ENCODE peak calls at places on chromosomes 5 and 9, in eight cellular contexts. Z is heart left ventricle; H is GM23248; J is spleen; B is stomach; I is naive thymus-derived CD4-positive, alpha-beta T cell; D is right atrium auricular region; L is adrenal gland. V is an unnamed sample.

GRCh38 chr9:135015986-135016640 is 71.4 kb upstream of the OLFM1 start:
- DNase-seq in Z (no peak), H (no peak), J (no peak), B (no peak), I (no peak), D (no peak), L (no peak), V (no peak)

GRCh38 chr9:108105885-108106284 is 616.3 kb upstream of the KLF4 start:
- DNase-seq in Z (no peak), H (no peak), J (no peak), B (no peak), I (no peak), D (no peak), L (no peak), V (no peak)

GRCh38 chr5:8756498-8757084 is 789.3 kb downstream of the SEMA5A start:
- DNase-seq in Z (no peak), H (peak; percentile 60), J (no peak), B (no peak), I (no peak), D (no peak), L (no peak), V (no peak)

GRCh38 chr9:107548298-107549142 is 59.0 kb upstream of the KLF4 start:
- DNase-seq in Z (no peak), H (peak; percentile 97), J (no peak), B (no peak), I (no peak), D (peak; percentile 81), L (peak; percentile 33), V (peak; percentile 77)

GRCh38 chr9:135501261-135502167 is 1.0 kb downstream of the MRPS2 start:
- DNase-seq in Z (peak; percentile 46), H (peak; percentile 86), J (peak; percentile 76), B (peak; percentile 59), I (no peak), D (no peak), L (no peak), V (peak; percentile 36)

GRCh38 chr9:87760534-87760933 is 34.6 kb downstream of the CTSL start:
- DNase-seq in Z (no peak), H (no peak), J (no peak), B (no peak), I (no peak), D (no peak), L (no peak), V (no peak)

GRCh38 chr5:76524872-76525271 is 98.3 kb downstream of the F2RL2 start:
- DNase-seq in Z (no peak), H (no peak), J (no peak), B (no peak), I (no peak), D (no peak), L (no peak), V (no peak)

GRCh38 chr5:1808466-1808865 is 7.3 kb downstream of the NDUFS6 start:
- DNase-seq in Z (no peak), H (peak; percentile 19), J (no peak), B (no peak), I (no peak), D (no peak), L (no peak), V (no peak)

GRCh38 chr5:67806647-67807046 is 408.9 kb upstream of the PIK3R1 start:
- DNase-seq in Z (no peak), H (no peak), J (no peak), B (no peak), I (no peak), D (no peak), L (no peak), V (no peak)

DNA sequence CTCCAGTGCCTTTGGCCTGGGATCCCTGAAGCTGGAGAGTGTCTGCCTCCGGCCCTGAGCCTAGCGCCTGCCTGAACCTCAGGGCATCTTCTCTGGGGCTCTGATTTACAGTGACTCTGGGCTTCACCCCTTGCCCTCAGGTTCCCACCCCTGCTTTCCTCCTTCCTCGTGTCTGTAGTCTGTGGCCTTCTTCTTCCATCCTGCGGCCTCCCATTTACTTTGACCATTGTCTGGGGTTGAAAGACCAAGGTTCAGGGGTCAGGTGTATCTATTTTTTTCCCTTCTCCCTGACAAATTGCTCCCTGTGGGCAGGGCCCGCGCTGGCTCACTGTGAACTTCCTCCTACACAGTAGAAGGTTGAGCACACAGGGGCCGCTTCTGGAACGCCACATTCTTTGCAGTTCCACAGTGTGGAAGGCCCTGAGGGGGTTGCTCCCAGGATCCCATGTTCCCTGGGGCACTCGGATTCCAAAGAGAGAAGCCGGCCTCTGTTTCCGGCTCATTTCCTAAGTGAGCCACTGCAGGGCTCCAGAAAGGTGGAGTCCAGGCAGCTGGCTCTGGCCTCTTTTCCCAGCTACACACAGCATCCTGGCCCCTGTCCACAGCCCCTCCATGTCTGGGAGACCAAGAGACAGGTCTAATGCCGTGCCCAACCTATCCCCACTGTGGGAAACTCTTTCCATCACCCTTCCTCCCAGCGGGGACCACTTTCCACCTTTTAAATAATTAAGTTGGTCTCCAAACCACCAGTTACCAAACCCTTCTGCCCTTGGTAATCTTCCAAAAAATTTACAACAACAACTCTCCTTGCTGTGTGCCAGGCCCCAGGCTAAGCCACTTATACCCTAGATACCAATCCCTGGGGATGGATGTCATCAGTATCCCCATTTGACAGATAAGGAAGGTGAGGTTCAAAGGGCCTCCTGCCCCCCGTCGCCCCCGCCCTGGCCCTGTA is 140.3 kb upstream of the IER5L start:
- DNase-seq in Z (no peak), H (peak; percentile 42), J (peak; percentile 64), B (peak; percentile 23), I (no peak), D (peak; percentile 58), L (peak; percentile 25), V (peak; percentile 69)
- H3K4me1 ChIP-seq in Z (peaks cover 43% of the 10 kb centered on the region), H (peaks cover 42% of the 10 kb centered on the region), J (peaks cover 46% of the 10 kb centered on the region), B (peaks cover 69% of the 10 kb centered on the region), I (peaks cover 17% of the 10 kb centered on the region), D (no peaks in the 10 kb centered on the region), L (peaks cover 78% of the 10 kb centered on the region), V (no peaks in the 10 kb centered on the region)

GRCh38 chr9:121750259-121750714 is 98.9 kb downstream of the DAB2IP start:
- DNase-seq in Z (no peak), H (no peak), J (no peak), B (peak; percentile 65), I (no peak), D (no peak), L (no peak), V (no peak)

GRCh38 chr9:121752929-121753328 is 101.5 kb downstream of the DAB2IP start:
- DNase-seq in Z (no peak), H (no peak), J (no peak), B (no peak), I (no peak), D (no peak), L (no peak), V (no peak)

GRCh38 chr9:121749614-121750013 is 98.2 kb downstream of the DAB2IP start:
- DNase-seq in Z (no peak), H (no peak), J (no peak), B (no peak), I (no peak), D (no peak), L (no peak), V (no peak)

GRCh38 chr9:121751686-121752445 is 100.4 kb downstream of the DAB2IP start:
- DNase-seq in Z (no peak), H (no peak), J (no peak), B (no peak), I (no peak), D (no peak), L (no peak), V (no peak)

GRCh38 chr9:121750715-121751623 is 99.5 kb downstream of the DAB2IP start:
- DNase-seq in Z (no peak), H (no peak), J (no peak), B (peak; percentile 74), I (no peak), D (no peak), L (no peak), V (no peak)
- H3K4me1 ChIP-seq in Z (peaks cover 96% of the 10 kb centered on the region), H (peaks cover 14% of the 10 kb centered on the region), J (peaks cover 94% of the 10 kb centered on the region), B (peaks cover 99% of the 10 kb centered on the region), I (no peaks in the 10 kb centered on the region), D (no peaks in the 10 kb centered on the region), L (peaks cover 84% of the 10 kb centered on the region), V (peaks cover 99% of the 10 kb centered on the region)

GRCh38 chr5:12072441-12072840 is 168.2 kb upstream of the CTNND2 start:
- DNase-seq in Z (no peak), H (no peak), J (no peak), B (no peak), I (no peak), D (no peak), L (no peak), V (no peak)
- H3K4me1 ChIP-seq in Z (no peaks in the 10 kb centered on the region), H (no peaks in the 10 kb centered on the region), J (no peaks in the 10 kb centered on the region), B (no peaks in the 10 kb centered on the region), I (no peaks in the 10 kb centered on the region), D (no peaks in the 10 kb centered on the region), L (no peaks in the 10 kb centered on the region), V (no peaks in the 10 kb centered on the region)

DNA sequence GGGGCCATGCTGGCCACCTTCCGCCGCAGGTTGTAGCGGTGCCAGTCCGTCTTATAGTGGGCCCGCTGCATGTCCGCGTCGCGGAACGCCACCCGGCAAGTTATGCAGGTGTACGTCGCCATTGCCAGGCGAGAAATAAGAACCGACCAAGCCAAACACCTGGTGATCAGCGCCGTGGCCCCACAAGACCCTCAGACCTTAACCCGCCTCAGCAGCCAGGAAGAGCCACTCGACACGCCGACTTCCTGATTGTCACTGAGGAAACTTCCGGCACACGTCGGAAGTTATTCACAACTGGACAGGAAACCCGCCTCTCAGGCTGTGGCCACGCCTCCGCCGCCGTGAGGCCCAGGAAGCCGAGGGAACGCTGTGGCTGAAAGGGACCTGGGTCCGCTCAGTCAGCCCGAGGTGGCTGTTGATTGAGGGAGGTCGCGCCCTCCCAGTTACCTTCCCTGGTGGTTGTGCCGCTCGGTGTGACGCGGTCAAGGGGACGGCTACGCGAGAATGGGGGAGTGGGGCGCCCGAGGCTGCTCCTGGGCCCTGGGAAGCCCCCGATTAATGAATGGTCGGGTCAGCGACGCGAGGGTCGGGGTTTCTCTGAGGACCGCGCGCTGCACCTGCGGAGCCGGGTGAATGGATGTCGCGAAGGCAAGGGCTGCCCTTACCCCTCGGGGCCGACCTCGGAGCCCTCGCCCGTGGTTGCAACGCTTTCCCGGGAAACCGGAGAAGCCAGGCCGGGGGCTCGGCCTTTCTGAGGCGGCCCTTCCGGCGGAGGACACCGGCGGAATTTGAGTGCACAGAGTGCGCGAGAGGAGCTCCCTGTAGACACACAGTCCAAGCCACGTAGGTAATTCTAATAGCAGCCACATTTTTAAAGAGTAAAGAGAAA is at the start of gene ZNF622:
- DNase-seq in Z (peak; percentile 93), H (peak; percentile 95), J (peak; percentile 97), B (peak; percentile 93), I (peak; percentile 72), D (peak; percentile 93), L (peak; percentile 86), V (peak; percentile 93)
- H3K4me1 ChIP-seq in Z (peaks cover 59% of the 10 kb centered on the region), H (peaks cover 52% of the 10 kb centered on the region), J (peaks cover 62% of the 10 kb centered on the region), B (peaks cover 84% of the 10 kb centered on the region), I (peaks cover 55% of the 10 kb centered on the region), D (no peaks in the 10 kb centered on the region), L (peaks cover 54% of the 10 kb centered on the region), V (peaks cover 54% of the 10 kb centered on the region)

DNA sequence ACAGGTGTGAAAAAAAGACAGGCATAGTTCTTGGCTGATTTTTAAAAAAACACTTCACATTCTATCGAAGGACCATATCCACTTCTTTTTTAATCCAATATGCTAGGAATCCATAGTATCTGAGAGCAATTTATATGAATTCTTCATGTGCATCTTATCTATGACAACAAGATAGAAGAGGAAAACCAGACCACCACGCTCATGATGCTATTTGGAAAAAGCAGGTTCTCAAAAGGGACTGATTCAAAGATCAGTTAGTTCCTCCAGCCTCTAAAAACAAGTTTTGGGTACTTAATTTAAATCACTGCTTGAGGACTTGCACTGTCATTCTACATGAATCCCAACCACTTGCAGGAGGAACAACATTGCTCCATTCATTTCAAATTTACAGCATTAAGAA is 6.3 kb downstream of the MEF2C start:
- DNase-seq in Z (no peak), H (no peak), J (no peak), B (no peak), I (no peak), D (no peak), L (no peak), V (no peak)
- H3K4me1 ChIP-seq in Z (peaks cover 42% of the 10 kb centered on the region), H (peaks cover 19% of the 10 kb centered on the region), J (peaks cover 78% of the 10 kb centered on the region), B (peaks cover 24% of the 10 kb centered on the region), I (no peaks in the 10 kb centered on the region), D (no peaks in the 10 kb centered on the region), L (peaks cover 62% of the 10 kb centered on the region), V (peaks cover 37% of the 10 kb centered on the region)

V was measured in sigmoid colon.